ENCODE peak calls at places on chromosomes 3 and 15, in ten cellular contexts. R is ACHN; P is NCI-H345; B is T-cell; K is stomach; G is amniotic stem cell; T is hypothalamus; X is T-helper 2 cell treated with Interferon-gamma antibody and Interleukin-4, amounts not matched to agents 5 μg/mL and 100 μg/mL, for 36 hours; N is activated CD4-positive, alpha-beta memory T cell treated with anti-CD3 and anti-CD28 coated beads, Interleukin-2, amount 10 ng/mL, durations not matched to agents 7 days and 5 days; F is nephron progenitor cell. D is an unnamed sample.

GRCh38 chr15:95679847-95680582 is 650.5 kb upstream of the NR2F2 start:
- DNase-seq in K (no peak), G (no peak), P (no peak), F (no peak), N (no peak), X (no peak), B (no peak), T (no peak), R (no peak), D (no peak)

GRCh38 chr15:77019476-77020331 is 24.8 kb downstream of the PSTPIP1 start:
- DNase-seq in B (no peak), K (no peak), X (peak; percentile 44), F (no peak), G (no peak), T (no peak), R (no peak), P (no peak), N (no peak), D (peak; percentile 26)

GRCh38 chr15:80405554-80405850 is 1.3 kb downstream of the ARNT2 start:
- DNase-seq in F (no peak), G (no peak), R (no peak), X (no peak), T (no peak), P (no peak), K (no peak), N (no peak), B (no peak), D (no peak)

GRCh38 chr15:98787190-98787589 is 138.9 kb downstream of the IGF1R start:
- DNase-seq in K (no peak), F (no peak), P (no peak), R (peak; percentile 53), X (no peak), B (no peak), T (no peak), G (no peak), N (no peak), D (peak; percentile 44)

GRCh38 chr3:116614795-116615362 is 94.7 kb upstream of the TUSC7 start:
- DNase-seq in R (peak; percentile 14), P (no peak), X (no peak), B (no peak), G (no peak), K (no peak), N (no peak), F (no peak), T (no peak), D (peak; percentile 59)

GRCh38 chr15:71329509-71330260 is 214.4 kb downstream of the THSD4 start:
- DNase-seq in F (no peak), T (no peak), X (no peak), K (no peak), B (no peak), P (no peak), G (no peak), N (no peak), R (no peak), D (no peak)

GRCh38 chr15:101123222-101123910 is 128.5 kb downstream of the CHSY1 start:
- DNase-seq in F (no peak), K (no peak), T (no peak), G (no peak), N (no peak), R (no peak), X (no peak), P (no peak), B (no peak), D (no peak)

GRCh38 chr3:122415104-122415744 is 638 bp downstream of the WDR5B start:
- DNase-seq in X (peak; percentile 39), K (peak; percentile 57), F (peak; percentile 18), R (peak; percentile 48), B (peak; percentile 37), G (no peak), N (peak; percentile 60), T (no peak), P (no peak), D (no peak)

GRCh38 chr3:15659254-15659975 is 57.9 kb downstream of the BTD start:
- DNase-seq in T (no peak), G (no peak), F (no peak), B (no peak), N (no peak), R (no peak), K (no peak), P (no peak), X (no peak), D (peak; percentile 36)

GRCh38 chr15:85482896-85483295 is 102.5 kb downstream of the AKAP13 start:
- DNase-seq in N (no peak), G (peak; percentile 33), K (no peak), B (no peak), F (no peak), R (peak; percentile 71), X (no peak), T (no peak), P (no peak), D (no peak)

GRCh38 chr3:129061077-129061887 is 703 bp downstream of the GP9 start:
- DNase-seq in B (no peak), X (no peak), T (no peak), P (no peak), N (no peak), K (no peak), R (no peak), F (no peak), G (no peak), D (peak; percentile 17)

D was measured in NCI-H82.